ENCODE peak calls at places on chromosomes 5 and 9, in five cellular contexts. P, D, V, M and O are unnamed samples.

GRCh38 chr5:77011498-77011897 is 18.7 kb upstream of the AGGF1 start:
- DNase-seq in P (no peak), D (no peak), V (no peak), M (no peak), O (no peak)

GRCh38 chr9:104923740-104924139 is 4.2 kb downstream of the ABCA1 start:
- DNase-seq in P (no peak), D (no peak), V (no peak), M (no peak), O (no peak)

GRCh38 chr9:75238311-75238976 is 150.1 kb downstream of the OSTF1 start:
- DNase-seq in P (peak), M (peak), D (peak), V (no peak), O (peak)

GRCh38 chr5:34660444-34660843 is 4.3 kb downstream of the RAI14 start:
- DNase-seq in D (no peak), P (no peak), V (no peak), M (no peak), O (no peak)

GRCh38 chr9:14323083-14323968 is 9.4 kb upstream of the NFIB start:
- DNase-seq in V (no peak), M (no peak), D (no peak), P (no peak), O (no peak)

GRCh38 chr9:36970007-36970888 is 63.8 kb downstream of the PAX5 start:
- DNase-seq in M (no peak), P (no peak), V (no peak), D (no peak), O (no peak)

GRCh38 chr5:76269259-76269958 is 133.7 kb upstream of the IQGAP2 start:
- DNase-seq in V (no peak), P (no peak), D (no peak), M (no peak), O (no peak)

GRCh38 chr9:123369296-123369695 is 13.3 kb downstream of the CRB2 start:
- DNase-seq in M (no peak), V (no peak), P (no peak), D (no peak), O (no peak)

GRCh38 chr5:113151641-113152040 is 175.0 kb downstream of the DCP2 start:
- DNase-seq in D (no peak), P (no peak), M (no peak), V (no peak), O (no peak)

GRCh38 chr9:7802666-7803065 is 3.1 kb upstream of the DMAC1 start:
- DNase-seq in M (no peak), V (no peak), P (no peak), D (no peak), O (no peak)

GRCh38 chr5:111129938-111130337 is 37.8 kb downstream of the WDR36 start:
- DNase-seq in D (no peak), P (no peak), V (no peak), M (no peak), O (no peak)

GRCh38 chr5:107670927-107671741 is at the start of gene EFNA5:
- DNase-seq in P (peak), M (peak), D (peak), V (peak), O (peak)

DNA sequence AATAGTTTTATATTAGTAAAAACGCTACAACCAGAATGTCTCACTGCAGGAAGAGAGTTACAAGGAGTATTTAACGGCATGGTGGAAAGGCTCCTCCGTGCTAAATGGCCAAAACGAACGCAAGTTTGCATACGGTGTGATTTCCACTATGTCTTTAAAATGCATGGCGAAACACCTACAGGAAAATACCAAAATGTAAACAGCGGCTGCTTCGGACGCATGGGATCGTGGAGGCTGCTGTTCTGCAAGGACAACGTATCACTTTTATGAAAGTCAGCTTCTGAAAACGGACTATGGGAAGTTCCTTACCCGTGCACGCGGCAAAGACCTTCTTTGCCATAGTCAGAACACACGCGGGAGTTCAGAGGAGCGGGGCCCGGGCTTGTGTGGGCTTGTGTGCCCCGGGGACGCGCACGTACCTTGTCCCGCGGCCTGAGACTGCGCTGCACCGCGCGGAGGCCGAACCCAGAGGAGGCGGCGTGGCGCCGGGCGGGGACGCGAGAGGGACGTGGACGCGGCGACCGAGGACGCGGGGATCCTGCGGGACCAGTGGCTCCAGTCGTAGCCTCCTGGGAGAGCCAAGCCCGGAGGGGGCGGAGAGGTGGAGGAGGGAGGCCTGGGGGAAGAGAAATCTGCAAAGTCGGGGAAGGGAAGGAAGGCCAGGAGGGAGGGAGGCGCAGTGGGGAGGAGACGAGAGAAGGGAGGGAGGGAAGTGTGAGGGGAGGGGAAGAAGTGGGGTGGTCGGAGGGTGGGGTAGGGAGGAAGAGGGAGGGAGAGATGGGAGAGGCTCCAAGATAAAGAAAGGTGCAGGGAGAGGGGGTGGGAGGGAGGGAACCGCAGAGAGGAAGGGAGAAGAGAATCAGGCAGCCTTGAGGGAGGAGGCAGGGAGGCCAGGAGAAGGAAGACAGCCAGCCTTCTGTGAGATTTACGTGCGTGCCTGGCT is at the start of gene CMBL:
- DNase-seq in V (peak), D (peak), P (peak), M (peak), O (peak)
- TF ChIP-seq POLR2A in V (peak), D (peak), P (peak), M (no peak), O (no peak)

GRCh38 chr9:137423001-137423809 is at the start of the genes EXD3 and NOXA1:
- DNase-seq in P (peak), V (peak), D (peak), M (peak), O (peak)
- TF ChIP-seq POLR2A in P (no peak), V (peak), D (no peak), M (peak), O (no peak)

GRCh38 chr9:129497064-129497836 is 123.7 kb downstream of the C9orf50 start:
- DNase-seq in P (no peak), V (peak), M (no peak), D (no peak), O (no peak)

GRCh38 chr9:129494113-129494789 is 126.7 kb downstream of the C9orf50 start:
- DNase-seq in V (peak), D (no peak), P (no peak), M (no peak), O (no peak)

GRCh38 chr9:129493714-129494047 is 127.2 kb downstream of the C9orf50 start:
- DNase-seq in D (no peak), M (no peak), V (no peak), P (no peak), O (no peak)

GRCh38 chr9:129496187-129497063 is 124.5 kb downstream of the C9orf50 start:
- DNase-seq in D (peak), V (peak), M (peak), P (no peak), O (peak)

GRCh38 chr9:129495422-129496186 is 125.3 kb downstream of the C9orf50 start:
- DNase-seq in V (peak), P (peak), D (peak), M (peak), O (peak)
- TF ChIP-seq POLR2A in V (peak), P (no peak), D (no peak), M (no peak), O (peak)

DNA sequence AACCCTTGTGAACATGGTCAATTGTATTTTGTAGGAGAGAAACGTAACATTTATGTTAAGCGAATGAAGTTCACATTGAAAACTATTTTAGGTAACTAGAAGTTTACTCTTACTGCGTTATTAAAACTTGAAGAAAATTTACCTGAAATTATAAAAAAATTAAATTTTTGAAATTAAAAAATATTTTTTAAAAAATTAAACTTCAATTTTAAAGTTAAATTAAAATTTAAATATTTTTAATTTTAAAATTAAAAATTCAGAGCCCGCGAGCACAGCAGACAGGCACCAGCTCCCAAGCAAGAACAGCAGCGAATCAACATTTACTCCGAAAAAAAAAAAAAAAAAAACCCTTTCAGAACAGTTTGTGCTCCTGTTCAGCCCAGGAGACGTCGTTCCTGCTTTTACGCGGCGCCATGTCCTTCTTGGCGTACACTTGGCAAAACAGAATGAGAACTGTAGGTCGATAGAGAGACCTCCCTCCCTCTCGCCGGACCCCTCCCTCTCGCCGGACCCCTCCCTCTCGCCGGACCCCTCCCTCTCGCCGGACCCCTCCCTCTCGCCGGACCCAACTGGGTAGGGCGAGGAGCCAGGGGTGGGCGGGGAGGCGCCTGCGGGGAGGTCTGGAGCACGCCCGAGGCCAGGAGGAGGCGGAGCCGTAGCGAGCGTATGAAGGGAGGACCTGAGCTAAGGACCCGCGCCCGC is 235.9 kb downstream of the ROR2 start:
- DNase-seq in P (no peak), M (peak), V (peak), D (peak), O (peak)
- TF ChIP-seq POLR2A in P (no peak), M (no peak), V (no peak), D (no peak), O (no peak)

DNA sequence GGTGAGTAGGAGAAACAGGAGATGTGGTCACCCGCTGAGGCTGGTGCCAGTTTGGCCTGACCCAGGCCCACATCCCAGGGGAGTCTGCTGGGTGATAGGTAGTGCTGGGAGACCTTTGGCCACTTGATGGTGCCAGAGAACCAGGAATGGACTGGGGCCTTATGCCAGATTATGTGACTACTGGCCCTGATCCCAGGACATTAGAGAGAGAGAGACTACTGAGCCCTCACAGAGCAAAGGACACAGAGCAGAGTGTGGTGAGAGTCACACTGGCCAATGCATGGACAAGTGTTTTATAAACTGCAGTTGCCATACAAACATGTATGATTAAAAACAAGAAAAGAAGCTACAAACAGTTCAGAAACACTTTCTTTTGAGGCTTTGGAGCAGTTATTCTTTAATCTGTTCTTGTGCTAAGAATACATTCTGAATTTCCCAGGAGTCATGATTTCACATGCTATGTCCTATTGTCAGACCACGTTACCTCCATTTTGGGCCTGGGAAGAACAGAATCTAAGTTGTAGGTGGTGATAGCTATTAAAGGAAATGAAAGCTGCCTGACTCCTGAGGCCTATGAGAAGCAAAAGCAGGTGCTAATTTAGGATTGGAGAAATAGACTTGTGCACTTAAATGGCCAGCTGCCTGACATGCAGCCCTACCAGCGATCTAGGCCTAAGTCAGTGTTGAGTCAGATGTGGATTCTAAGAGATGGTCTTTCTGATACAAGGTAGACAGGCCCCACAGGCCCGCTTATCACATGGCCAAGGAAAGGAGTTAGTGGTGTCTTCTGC is 32.6 kb upstream of the TMOD1 start:
- DNase-seq in D (peak), P (peak), V (peak), M (peak), O (peak)
- TF ChIP-seq POLR2A in D (no peak), P (no peak), V (no peak), M (no peak), O (no peak)

DNA sequence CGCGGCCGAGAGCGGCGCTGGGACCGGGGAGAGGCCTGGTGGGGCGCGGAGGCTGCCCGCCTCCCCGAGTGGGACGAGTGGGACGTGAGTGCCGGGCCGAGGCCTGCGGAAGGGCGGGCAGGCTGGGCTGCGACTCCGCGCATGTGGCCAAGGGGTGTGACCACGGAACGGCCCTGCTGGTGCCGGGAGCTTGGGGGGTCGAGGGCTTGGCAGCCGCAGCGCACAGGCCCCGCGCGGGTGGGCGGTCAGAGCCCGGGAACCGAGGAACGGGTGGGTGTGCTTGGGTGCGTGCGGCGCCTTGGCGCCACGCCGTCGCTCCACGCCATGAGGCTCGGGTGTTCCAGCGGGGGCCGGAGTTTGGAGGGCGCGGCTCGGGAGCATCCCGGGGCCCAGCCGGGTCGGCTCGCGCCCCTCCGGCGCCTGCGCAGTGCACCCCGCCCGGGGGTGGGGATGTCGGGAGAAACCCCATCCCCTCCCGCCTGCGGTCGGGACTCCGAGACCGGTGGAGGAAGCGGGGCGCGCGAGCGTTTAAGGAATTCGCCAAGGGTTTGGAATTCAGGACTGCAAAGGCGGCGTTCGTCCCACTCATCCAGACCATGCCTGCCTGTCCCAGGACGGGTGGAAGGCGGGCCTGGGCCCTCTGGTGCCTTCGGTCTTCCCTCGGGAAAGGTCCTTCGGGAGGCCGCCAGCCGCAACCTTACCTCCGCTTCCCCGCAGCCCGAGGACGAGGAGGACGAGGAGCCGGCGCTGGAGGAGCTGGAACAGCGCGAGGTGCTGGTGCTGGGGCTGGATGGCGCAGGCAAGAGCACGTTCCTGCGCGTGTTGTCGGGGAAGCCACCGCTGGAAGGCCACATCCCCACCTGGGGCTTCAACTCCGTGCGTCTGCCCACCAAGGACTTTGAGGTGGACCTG is 632 bp downstream of the ARL10 start:
- DNase-seq in P (peak), D (no peak), M (no peak), V (peak), O (peak)
- TF ChIP-seq POLR2A in P (no peak), D (no peak), M (no peak), V (no peak), O (no peak)